ENCODE peak calls at places on chromosomes 1 and 21, in six cellular contexts. V is IMR-90, K is neuronal stem cell, U is H9, E is H1, J is trophoblast cell. Q is an unnamed sample. For H3K27me3, the result is how much of the 10 kb centered on the place peaks cover.

GRCh38 chr1:109281680-109282496 is 1.1 kb downstream of the PSRC1 start:
- DNase-seq in V (no peak), K (no peak), U (no peak), E (no peak), J (no peak), Q (no peak)

GRCh38 chr1:33298623-33299277 is 22.1 kb downstream of the A3GALT2 start:
- DNase-seq in V (peak), K (peak), U (peak), E (peak), J (peak), Q (peak)

GRCh38 chr1:109617291-109617801 is 2.1 kb downstream of the GNAT2 start:
- DNase-seq in V (peak), K (peak), U (peak), E (no peak), J (peak), Q (peak)

GRCh38 chr1:64917328-64917861 is 49.0 kb downstream of the JAK1 start:
- DNase-seq in V (peak), K (no peak), U (no peak), E (no peak), J (peak), Q (peak)

GRCh38 chr1:200921571-200922110 is 26.9 kb downstream of the INAVA start:
- DNase-seq in V (no peak), K (peak), U (no peak), E (no peak), J (no peak), Q (no peak)

GRCh38 chr21:42533306-42533962 is 19.8 kb downstream of the SLC37A1 start:
- DNase-seq in V (no peak), K (no peak), U (peak), E (no peak), J (no peak), Q (no peak)

GRCh38 chr1:239179001-239179400 is 207.4 kb upstream of the CHRM3 start:
- DNase-seq in V (no peak), K (no peak), U (no peak), E (no peak), J (no peak), Q (no peak)

GRCh38 chr1:15065736-15066135 is 87.8 kb upstream of the TMEM51 start:
- DNase-seq in V (no peak), K (no peak), U (no peak), E (no peak), J (no peak), Q (no peak)

GRCh38 chr1:81226603-81226928 is 574.2 kb upstream of the ADGRL2 start:
- DNase-seq in V (no peak), K (no peak), U (no peak), E (no peak), J (no peak), Q (no peak)

GRCh38 chr1:167614851-167615250 is 15.2 kb upstream of the RCSD1 start:
- DNase-seq in V (no peak), K (no peak), U (no peak), E (no peak), J (no peak), Q (no peak)

GRCh38 chr1:51299185-51299584 is 31.2 kb downstream of the TTC39A start:
- DNase-seq in V (no peak), K (no peak), U (no peak), E (no peak), J (no peak), Q (no peak)

GRCh38 chr1:173126421-173126820 is 75.7 kb upstream of the TNFSF18 start:
- DNase-seq in V (peak), K (no peak), U (no peak), E (no peak), J (no peak), Q (no peak)

GRCh38 chr1:247294282-247294681 is 37.4 kb downstream of the ZNF496 start:
- DNase-seq in V (peak), K (no peak), U (no peak), E (no peak), J (no peak), Q (peak)

GRCh38 chr1:200784576-200784975 is 45.9 kb downstream of the CAMSAP2 start:
- DNase-seq in V (peak), K (no peak), U (no peak), E (no peak), J (peak), Q (peak)

GRCh38 chr1:89907669-89908293 is 86.9 kb downstream of the LRRC8D start:
- DNase-seq in V (peak), K (no peak), U (no peak), E (no peak), J (no peak), Q (peak)

GRCh38 chr1:1421907-1422464 is 910 bp upstream of the ANKRD65 start:
- DNase-seq in V (no peak), K (no peak), U (no peak), E (no peak), J (no peak), Q (no peak)

GRCh38 chr21:45897191-45898027 is 84.2 kb upstream of the COL6A1 start:
- DNase-seq in V (no peak), K (no peak), U (no peak), E (no peak), J (no peak), Q (no peak)

GRCh38 chr1:218755128-218755527 is 410.0 kb downstream of the TGFB2 start:
- DNase-seq in V (no peak), K (no peak), U (no peak), E (no peak), J (no peak), Q (peak)

GRCh38 chr1:45843474-45843905 is 40.1 kb downstream of the MAST2 start:
- DNase-seq in V (peak), K (no peak), U (no peak), E (no peak), J (peak), Q (peak)

GRCh38 chr1:12552951-12553921 is 64.8 kb downstream of the DHRS3 start:
- DNase-seq in V (no peak), K (no peak), U (no peak), E (no peak), J (peak), Q (no peak)

GRCh38 chr1:117174851-117175250 is 35.9 kb downstream of the VTCN1 start:
- DNase-seq in V (no peak), K (peak), U (peak), E (no peak), J (peak), Q (no peak)

GRCh38 chr1:158793604-158794003 is 12.6 kb upstream of the OR6N2 start:
- DNase-seq in V (no peak), K (no peak), U (peak), E (peak), J (peak), Q (no peak)

GRCh38 chr1:228163776-228164534 is 1.6 kb upstream of the IBA57 start:
- DNase-seq in V (no peak), K (no peak), U (no peak), E (no peak), J (no peak), Q (no peak)

GRCh38 chr1:121546830-121547680 is 362.3 kb downstream of the SRGAP2C start:
- DNase-seq in V (no peak), K (no peak), U (no peak), E (no peak), J (no peak), Q (peak)

GRCh38 chr1:203145321-203146041 is 18.0 kb downstream of the ADORA1 start:
- DNase-seq in V (no peak), K (no peak), U (no peak), E (no peak), J (no peak), Q (no peak)

GRCh38 chr1:172343246-172344099 is 77.0 kb upstream of the C1orf105 start:
- DNase-seq in V (peak), K (no peak), U (no peak), E (no peak), J (peak), Q (peak)

GRCh38 chr1:19863804-19864203 is 18.4 kb upstream of the OTUD3 start:
- DNase-seq in V (peak), K (no peak), U (no peak), E (no peak), J (peak), Q (peak)

GRCh38 chr1:173570370-173571030 is 32.4 kb downstream of the SLC9C2 start:
- DNase-seq in V (no peak), K (no peak), U (no peak), E (no peak), J (no peak), Q (no peak)

GRCh38 chr1:96721053-96721381 is 567 bp upstream of the PTBP2 start:
- DNase-seq in V (no peak), K (no peak), U (no peak), E (no peak), J (no peak), Q (no peak)

GRCh38 chr1:30879940-30880339 is 28.6 kb downstream of the SDC3 start:
- DNase-seq in V (no peak), K (no peak), U (peak), E (no peak), J (no peak), Q (no peak)

GRCh38 chr1:225343618-225344017 is 84.2 kb downstream of the LBR start:
- DNase-seq in V (peak), K (no peak), U (no peak), E (no peak), J (peak), Q (peak)

GRCh38 chr1:221025391-221026355 is 146.4 kb downstream of the HLX start:
- DNase-seq in V (peak), K (no peak), U (no peak), E (no peak), J (no peak), Q (peak)

GRCh38 chr1:59747469-59748014 is 67.2 kb upstream of the HOOK1 start:
- DNase-seq in V (no peak), K (no peak), U (no peak), E (no peak), J (no peak), Q (no peak)

GRCh38 chr1:236963920-236964319 is 40.3 kb downstream of the MT1HL1 start:
- DNase-seq in V (no peak), K (no peak), U (no peak), E (no peak), J (no peak), Q (no peak)

DNA sequence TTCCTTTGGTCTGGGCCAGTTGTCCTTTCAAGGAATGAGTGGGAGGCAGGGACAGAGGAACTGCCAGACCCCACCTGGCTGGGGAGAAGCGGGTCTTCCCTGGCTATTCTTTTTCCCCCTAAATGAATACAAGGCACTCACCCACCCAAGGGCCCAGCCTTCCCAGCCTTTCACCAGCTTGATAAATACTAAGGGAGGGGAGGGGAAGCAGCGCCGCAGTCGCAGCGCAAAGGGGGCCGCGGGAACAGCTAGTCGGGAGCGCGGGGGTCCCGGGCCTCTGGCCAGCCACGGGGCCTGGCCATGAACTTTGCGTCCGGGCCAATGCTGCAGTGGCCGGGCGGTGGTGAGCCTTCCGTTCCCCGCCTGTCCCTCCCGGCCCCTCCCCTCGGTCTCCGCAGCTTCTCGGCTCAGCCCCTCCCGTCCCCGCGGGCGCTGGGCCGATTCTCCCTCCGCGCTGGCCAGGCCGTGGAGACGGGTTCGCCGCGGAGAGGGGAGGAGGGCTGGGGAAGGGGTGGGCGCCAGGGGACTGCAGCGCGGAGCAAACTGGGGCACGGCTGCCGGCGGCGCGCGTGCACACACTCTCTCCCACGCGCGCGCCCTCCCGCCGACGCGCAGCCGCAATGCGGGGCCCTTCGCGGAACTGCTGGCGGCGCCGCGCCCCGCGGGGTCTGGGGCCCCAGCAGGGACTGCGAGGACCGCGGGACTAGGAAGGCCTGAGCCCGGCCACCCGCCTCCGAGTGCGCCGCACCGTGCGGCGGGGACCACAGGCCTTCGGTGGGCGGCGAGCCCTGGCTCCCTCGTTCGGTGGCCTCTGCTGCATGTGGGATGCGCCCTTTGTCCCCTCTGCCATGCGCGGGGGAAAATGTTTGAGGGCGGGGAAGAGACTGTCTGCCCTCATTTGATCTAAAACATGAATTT is 91.0 kb upstream of the VAMP3 start:
- DNase-seq in V (peak), K (peak), U (peak), E (peak), J (peak), Q (peak)
- H3K27me3 ChIP-seq in V (under half), K (under half), U (under half), E (under half), J (under half), Q (half or more)

DNA sequence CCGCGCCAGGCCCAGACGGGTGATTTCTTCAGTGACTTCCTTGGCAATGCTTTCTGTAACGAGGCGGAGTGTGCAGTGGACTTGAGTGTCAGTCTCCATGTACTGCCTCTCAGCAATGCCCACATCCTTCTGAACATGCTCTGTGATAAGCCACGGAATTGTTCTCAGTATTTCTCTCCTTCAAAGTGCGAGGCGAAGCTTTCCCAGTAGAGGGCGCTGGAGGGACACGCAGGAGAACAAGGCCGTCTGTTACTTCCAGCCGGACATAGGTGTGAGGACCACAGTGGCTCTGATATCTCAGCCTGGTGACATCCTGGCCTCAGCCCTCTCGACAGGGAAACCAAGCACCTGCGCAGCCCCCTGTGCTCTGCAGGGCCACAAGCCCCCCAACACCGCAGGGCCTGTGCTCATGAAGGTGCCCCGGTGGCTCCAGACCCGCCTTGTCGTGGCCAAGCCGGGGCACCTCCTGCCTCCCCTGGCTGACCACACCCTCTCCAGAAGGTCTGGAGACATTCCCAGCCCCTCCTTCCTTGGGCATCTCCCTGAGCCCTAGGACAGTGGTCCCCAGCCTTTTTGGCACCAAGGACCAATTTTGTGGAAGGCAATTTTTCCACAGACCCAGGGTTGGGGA is 46.1 kb upstream of the BACE2 start:
- DNase-seq in V (peak), K (peak), U (peak), E (peak), J (peak), Q (no peak)
- H4K91ac ChIP-seq in V (no peak), K (no peak), U (no peak), E (no peak), J (no peak), Q (no peak)

GRCh38 chr1:211543003-211543402 is 36.0 kb downstream of the SLC30A1 start:
- DNase-seq in V (no peak), K (no peak), U (no peak), E (no peak), J (no peak), Q (no peak)

GRCh38 chr1:211537253-211537652 is 41.7 kb downstream of the SLC30A1 start:
- DNase-seq in V (peak), K (no peak), U (no peak), E (no peak), J (no peak), Q (no peak)

GRCh38 chr1:211546543-211546942 is 32.4 kb downstream of the SLC30A1 start:
- DNase-seq in V (no peak), K (no peak), U (no peak), E (no peak), J (no peak), Q (no peak)

GRCh38 chr1:211536606-211537005 is 42.4 kb downstream of the SLC30A1 start:
- DNase-seq in V (no peak), K (no peak), U (no peak), E (no peak), J (no peak), Q (no peak)

DNA sequence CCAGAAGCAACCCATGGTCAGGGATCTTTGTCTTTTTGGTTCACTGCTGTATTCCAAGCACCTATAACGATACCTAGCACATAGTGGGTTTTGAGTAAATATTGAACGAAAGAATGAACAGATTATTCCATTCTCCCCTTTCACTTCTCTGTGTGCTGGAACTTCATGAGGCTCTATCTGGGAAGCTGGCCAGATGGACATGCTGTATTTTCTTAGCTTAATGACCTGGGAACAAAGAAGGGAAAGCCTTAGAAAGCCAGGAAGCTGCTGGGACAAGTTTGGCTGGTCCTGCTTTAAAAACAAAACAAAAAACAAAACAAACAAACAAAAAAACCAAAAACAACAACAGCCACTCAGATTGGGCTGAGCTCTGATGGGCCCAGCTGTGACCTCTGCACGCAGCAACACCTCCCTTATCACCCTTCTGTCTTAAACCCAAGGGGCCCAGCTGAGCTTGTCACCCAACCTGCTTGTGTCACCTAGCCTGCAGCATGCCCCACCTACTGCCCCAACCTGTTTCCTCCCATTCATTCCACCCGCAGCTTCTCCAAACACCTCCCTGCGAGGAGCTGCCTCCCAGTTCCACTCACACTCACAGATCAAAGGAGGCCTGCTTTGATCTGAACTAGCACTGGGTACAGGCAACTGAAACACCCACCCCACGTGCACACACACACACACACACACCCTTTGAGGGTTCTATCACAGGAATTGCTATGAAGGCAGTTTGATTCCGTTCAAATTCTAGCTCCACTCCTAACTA is 37.1 kb downstream of the SLC30A1 start:
- DNase-seq in V (peak), K (no peak), U (no peak), E (no peak), J (peak), Q (no peak)
- H3K14ac ChIP-seq in V (no peak), K (no peak), U (no peak), E (no peak), J (no peak), Q (no peak)

DNA sequence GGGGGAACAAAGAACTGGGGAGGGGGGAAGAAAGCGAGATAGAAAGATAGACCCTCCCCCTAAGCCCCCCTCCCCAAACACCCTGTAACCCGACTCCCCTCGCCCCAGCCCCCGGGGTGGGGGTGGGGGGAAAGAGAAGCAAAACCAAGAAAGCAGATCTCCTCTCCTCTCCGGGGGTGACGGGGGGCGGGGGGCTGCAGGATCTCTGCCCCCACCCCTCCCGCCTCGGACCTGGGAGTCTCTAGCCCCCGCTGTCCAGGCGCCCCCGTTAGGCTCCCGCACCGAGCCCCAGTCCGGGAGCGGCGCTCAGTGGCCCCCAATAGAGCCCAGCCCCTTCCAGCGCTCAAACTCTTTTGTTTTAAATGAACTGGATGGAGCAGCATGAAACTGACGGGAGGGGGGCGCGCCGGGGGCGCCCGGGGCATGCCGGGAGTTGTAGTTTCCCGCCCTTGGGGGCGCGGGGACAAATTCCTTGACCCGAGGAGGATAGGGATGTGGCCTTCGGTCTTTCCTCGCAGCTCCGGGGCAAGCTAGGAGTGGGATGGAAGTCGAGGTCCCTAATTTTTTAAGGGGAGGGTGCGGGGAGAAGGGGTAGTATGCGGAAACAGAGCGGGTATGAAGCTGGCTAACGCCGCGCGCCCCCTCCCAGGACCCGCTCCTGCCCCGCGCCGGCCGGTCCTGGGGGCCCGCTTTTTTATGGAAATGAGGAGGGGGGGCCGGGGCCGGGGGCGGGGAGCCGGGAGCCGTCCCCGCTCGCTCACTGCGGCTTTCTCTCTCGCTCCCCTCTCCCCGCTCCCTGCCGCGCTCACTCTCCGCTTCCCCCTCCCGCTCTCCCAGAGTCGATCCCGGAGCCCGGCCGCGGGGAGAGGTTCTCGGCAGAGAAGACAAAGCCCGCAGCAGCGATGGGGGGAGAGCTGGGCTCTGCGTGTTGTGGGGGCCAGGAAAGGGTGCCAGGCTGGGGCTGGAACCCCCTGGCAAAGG is at the start of gene MEX3A:
- DNase-seq in V (peak), K (peak), U (peak), E (peak), J (peak), Q (peak)
- H3K27me3 ChIP-seq in V (under half), K (under half), U (under half), E (under half), J (under half), Q (under half)

GRCh38 chr21:27363719-27364479 is 397.0 kb upstream of the ADAMTS5 start:
- DNase-seq in V (peak), K (no peak), U (no peak), E (no peak), J (no peak), Q (no peak)
- H4K91ac ChIP-seq in V (no peak), K (no peak), U (no peak), E (no peak), J (no peak), Q (no peak)

DNA sequence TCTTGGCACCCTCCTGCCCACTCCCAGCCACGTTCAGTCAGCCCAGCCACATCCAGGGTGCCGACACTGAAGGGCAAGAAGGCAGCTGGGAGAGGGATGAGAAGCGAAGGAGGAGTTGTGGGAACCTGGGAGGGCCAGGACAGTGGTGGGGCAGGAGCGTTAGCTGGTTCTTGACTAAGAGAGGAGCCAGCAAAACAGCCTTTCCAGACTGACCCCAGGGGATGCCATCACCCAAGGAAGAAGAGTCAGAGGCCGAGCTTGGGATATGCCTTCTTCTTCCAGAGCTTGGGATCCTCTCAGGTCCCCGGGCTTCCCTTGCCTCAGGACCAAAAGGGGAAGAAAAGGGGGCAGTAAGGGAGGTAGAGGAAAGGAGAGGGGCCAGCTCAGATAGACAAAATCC is 7.2 kb downstream of the INKA2 start:
- DNase-seq in V (no peak), K (no peak), U (no peak), E (no peak), J (no peak), Q (no peak)
- H3K14ac ChIP-seq in V (no peak), K (no peak), U (no peak), E (no peak), J (no peak), Q (no peak)

Q was measured in mesenchymal stem cell.